ENCODE peak calls at places on chromosomes 3 and 15, in six cellular contexts. One of them, this sample, is unnamed.

GRCh38 chr3:156643729-156644389 is 30.5 kb upstream of the TIPARP start:
- DNase-seq in right cardiac atrium: no peak
- DNase-seq in HL-60: peak
- DNase-seq in HS-27A: no peak
- DNase-seq in NCI-H774: no peak
- DNase-seq in GM10248: peak
- DNase-seq in this sample: no peak

GRCh38 chr15:74422723-74423442 is 10.9 kb downstream of the SEMA7A start:
- DNase-seq in right cardiac atrium: peak
- DNase-seq in HL-60: no peak
- DNase-seq in HS-27A: peak
- DNase-seq in NCI-H774: no peak
- DNase-seq in GM10248: no peak
- DNase-seq in this sample: no peak

GRCh38 chr3:118793176-118793575 is 241.5 kb downstream of the IGSF11 start:
- DNase-seq in right cardiac atrium: no peak
- DNase-seq in HL-60: no peak
- DNase-seq in HS-27A: no peak
- DNase-seq in NCI-H774: no peak
- DNase-seq in GM10248: no peak
- DNase-seq in this sample: no peak

GRCh38 chr3:100420885-100421284 is 19.5 kb downstream of the LNP1 start:
- DNase-seq in right cardiac atrium: no peak
- DNase-seq in HL-60: no peak
- DNase-seq in HS-27A: no peak
- DNase-seq in NCI-H774: no peak
- DNase-seq in GM10248: no peak
- DNase-seq in this sample: no peak

GRCh38 chr3:45966969-45967640 is 23.8 kb downstream of the CXCR6 start:
- DNase-seq in right cardiac atrium: peak
- DNase-seq in HL-60: no peak
- DNase-seq in HS-27A: no peak
- DNase-seq in NCI-H774: no peak
- DNase-seq in GM10248: no peak
- DNase-seq in this sample: no peak

GRCh38 chr3:126295407-126295939 is 61.7 kb downstream of the KLF15 start:
- DNase-seq in right cardiac atrium: no peak
- DNase-seq in HL-60: no peak
- DNase-seq in HS-27A: no peak
- DNase-seq in NCI-H774: no peak
- DNase-seq in GM10248: no peak
- DNase-seq in this sample: no peak

GRCh38 chr15:89396723-89397652 is 62.4 kb upstream of the POLG start:
- DNase-seq in right cardiac atrium: no peak
- DNase-seq in HL-60: peak
- DNase-seq in HS-27A: no peak
- DNase-seq in NCI-H774: no peak
- DNase-seq in GM10248: no peak
- DNase-seq in this sample: no peak

GRCh38 chr3:151379083-151379734 is 5.3 kb downstream of the P2RY12 start:
- DNase-seq in right cardiac atrium: peak
- DNase-seq in HL-60: peak
- DNase-seq in HS-27A: no peak
- DNase-seq in NCI-H774: no peak
- DNase-seq in GM10248: no peak
- DNase-seq in this sample: no peak

GRCh38 chr3:158539414-158540014 is 31.5 kb upstream of the MLF1 start:
- DNase-seq in right cardiac atrium: no peak
- DNase-seq in HL-60: peak
- DNase-seq in HS-27A: peak
- DNase-seq in NCI-H774: no peak
- DNase-seq in GM10248: no peak
- DNase-seq in this sample: peak

GRCh38 chr15:76011611-76012010 is 613 bp downstream of the NRG4 start:
- DNase-seq in right cardiac atrium: no peak
- DNase-seq in HL-60: no peak
- DNase-seq in HS-27A: no peak
- DNase-seq in NCI-H774: peak
- DNase-seq in GM10248: no peak
- DNase-seq in this sample: no peak

GRCh38 chr3:29284578-29284977 is 3.7 kb downstream of the RBMS3 start:
- DNase-seq in right cardiac atrium: no peak
- DNase-seq in HL-60: no peak
- DNase-seq in HS-27A: no peak
- DNase-seq in NCI-H774: no peak
- DNase-seq in GM10248: no peak
- DNase-seq in this sample: no peak

GRCh38 chr3:8560608-8561007 is 59.0 kb downstream of the LMCD1 start:
- DNase-seq in right cardiac atrium: no peak
- DNase-seq in HL-60: no peak
- DNase-seq in HS-27A: peak
- DNase-seq in NCI-H774: no peak
- DNase-seq in GM10248: no peak
- DNase-seq in this sample: peak

GRCh38 chr15:74376825-74377581 is 9.6 kb upstream of the CYP11A1 start:
- DNase-seq in right cardiac atrium: no peak
- DNase-seq in HL-60: no peak
- DNase-seq in HS-27A: no peak
- DNase-seq in NCI-H774: no peak
- DNase-seq in GM10248: peak
- DNase-seq in this sample: no peak

GRCh38 chr3:190608850-190609589 is 95.1 kb downstream of the IL1RAP start:
- DNase-seq in right cardiac atrium: no peak
- DNase-seq in HL-60: no peak
- DNase-seq in HS-27A: no peak
- DNase-seq in NCI-H774: no peak
- DNase-seq in GM10248: no peak
- DNase-seq in this sample: no peak

GRCh38 chr3:101229681-101230080 is 90.7 kb downstream of the IMPG2 start:
- DNase-seq in right cardiac atrium: no peak
- DNase-seq in HL-60: no peak
- DNase-seq in HS-27A: no peak
- DNase-seq in NCI-H774: no peak
- DNase-seq in GM10248: no peak
- DNase-seq in this sample: no peak

GRCh38 chr3:194046995-194047681 is 88.8 kb upstream of the HES1 start:
- DNase-seq in right cardiac atrium: peak
- DNase-seq in HL-60: peak
- DNase-seq in HS-27A: no peak
- DNase-seq in NCI-H774: peak
- DNase-seq in GM10248: no peak
- DNase-seq in this sample: no peak

GRCh38 chr3:168914662-168915061 is 748.9 kb downstream of the MECOM start:
- DNase-seq in right cardiac atrium: no peak
- DNase-seq in HL-60: no peak
- DNase-seq in HS-27A: no peak
- DNase-seq in NCI-H774: no peak
- DNase-seq in GM10248: no peak
- DNase-seq in this sample: no peak

GRCh38 chr15:90035095-90035834 is 34.1 kb downstream of the ZNF710 start:
- DNase-seq in right cardiac atrium: peak
- DNase-seq in HL-60: peak
- DNase-seq in HS-27A: no peak
- DNase-seq in NCI-H774: peak
- DNase-seq in GM10248: no peak
- DNase-seq in this sample: peak

GRCh38 chr3:152471814-152472605 is 203.3 kb downstream of the MBNL1 start:
- DNase-seq in right cardiac atrium: peak
- DNase-seq in HL-60: peak
- DNase-seq in HS-27A: no peak
- DNase-seq in NCI-H774: peak
- DNase-seq in GM10248: peak
- DNase-seq in this sample: no peak

GRCh38 chr3:9223683-9224082 is 25.8 kb downstream of the SRGAP3 start:
- DNase-seq in right cardiac atrium: no peak
- DNase-seq in HL-60: no peak
- DNase-seq in HS-27A: no peak
- DNase-seq in NCI-H774: no peak
- DNase-seq in GM10248: no peak
- DNase-seq in this sample: no peak

GRCh38 chr15:60649845-60650548 is 171.1 kb upstream of the ICE2 start:
- DNase-seq in right cardiac atrium: no peak
- DNase-seq in HL-60: no peak
- DNase-seq in HS-27A: no peak
- DNase-seq in NCI-H774: no peak
- DNase-seq in GM10248: no peak
- DNase-seq in this sample: no peak

GRCh38 chr15:50257924-50258323 is 7.6 kb downstream of the HDC start:
- DNase-seq in right cardiac atrium: no peak
- DNase-seq in HL-60: peak
- DNase-seq in HS-27A: no peak
- DNase-seq in NCI-H774: no peak
- DNase-seq in GM10248: no peak
- DNase-seq in this sample: peak

GRCh38 chr15:84798436-84798946 is 18.7 kb upstream of the ALPK3 start:
- DNase-seq in right cardiac atrium: no peak
- DNase-seq in HL-60: no peak
- DNase-seq in HS-27A: no peak
- DNase-seq in NCI-H774: no peak
- DNase-seq in GM10248: no peak
- DNase-seq in this sample: no peak

GRCh38 chr15:51425517-51426033 is 84.1 kb downstream of the GLDN start:
- DNase-seq in right cardiac atrium: no peak
- DNase-seq in HL-60: no peak
- DNase-seq in HS-27A: no peak
- DNase-seq in NCI-H774: no peak
- DNase-seq in GM10248: no peak
- DNase-seq in this sample: no peak

GRCh38 chr15:39746176-39746575 is 36.5 kb downstream of the FSIP1 start:
- DNase-seq in right cardiac atrium: no peak
- DNase-seq in HL-60: peak
- DNase-seq in HS-27A: no peak
- DNase-seq in NCI-H774: no peak
- DNase-seq in GM10248: no peak
- DNase-seq in this sample: no peak

GRCh38 chr15:61661791-61662190 is 398.5 kb downstream of the VPS13C start:
- DNase-seq in right cardiac atrium: no peak
- DNase-seq in HL-60: no peak
- DNase-seq in HS-27A: no peak
- DNase-seq in NCI-H774: no peak
- DNase-seq in GM10248: no peak
- DNase-seq in this sample: no peak

GRCh38 chr3:189288348-189289235 is 116.8 kb downstream of the TPRG1 start:
- DNase-seq in right cardiac atrium: no peak
- DNase-seq in HL-60: no peak
- DNase-seq in HS-27A: no peak
- DNase-seq in NCI-H774: no peak
- DNase-seq in GM10248: peak
- DNase-seq in this sample: no peak

GRCh38 chr3:40582401-40583027 is 57.8 kb downstream of the ZNF621 start:
- DNase-seq in right cardiac atrium: peak
- DNase-seq in HL-60: no peak
- DNase-seq in HS-27A: no peak
- DNase-seq in NCI-H774: no peak
- DNase-seq in GM10248: no peak
- DNase-seq in this sample: no peak